ENCODE peak calls at places on chromosomes 11 and 22, in seven cellular contexts. S is HepG2, E is K562, Z is HCT116, H is SK-N-SH, V is GM12878, Y is H1. W is an unnamed sample.

GRCh38 chr11:61535998-61536675 is 27.6 kb downstream of the LRRC10B start:
- DNase-seq in S (no peak), E (no peak), Z (no peak), H (no peak), V (no peak), Y (no peak), W (no peak)

GRCh38 chr11:64745219-64745522 is 1.2 kb upstream of the RASGRP2 start:
- DNase-seq in S (no peak), E (no peak), Z (no peak), H (peak; percentile 81), V (no peak), Y (no peak), W (no peak)

GRCh38 chr22:49257551-49257951 is 570.1 kb downstream of the BRD1 start:
- DNase-seq in S (no peak), E (no peak), Z (no peak), H (no peak), V (no peak), Y (no peak), W (no peak)

GRCh38 chr11:11620251-11620965 is 1.4 kb downstream of the GALNT18 start:
- DNase-seq in S (no peak), E (no peak), Z (peak; percentile 47), H (peak; percentile 70), V (no peak), Y (no peak), W (peak; percentile 65)

GRCh38 chr22:46568102-46568809 is 30.8 kb upstream of the CELSR1 start:
- DNase-seq in S (no peak), E (no peak), Z (no peak), H (no peak), V (no peak), Y (no peak), W (no peak)

GRCh38 chr11:38005597-38005996 is 1407.6 kb upstream of the RAG2 start:
- DNase-seq in S (no peak), E (no peak), Z (no peak), H (no peak), V (no peak), Y (no peak), W (no peak)

GRCh38 chr11:61507012-61507768 is 1.4 kb upstream of the LRRC10B start:
- DNase-seq in S (no peak), E (no peak), Z (no peak), H (no peak), V (no peak), Y (no peak), W (no peak)

GRCh38 chr22:24333301-24333700 is 62.7 kb downstream of the SPECC1L start:
- DNase-seq in S (no peak), E (no peak), Z (peak; percentile 33), H (no peak), V (no peak), Y (no peak), W (no peak)

GRCh38 chr11:123575441-123575840 is 79.0 kb downstream of the SCN3B start:
- DNase-seq in S (no peak), E (no peak), Z (no peak), H (no peak), V (no peak), Y (no peak), W (no peak)

GRCh38 chr22:45452565-45453449 is 39.3 kb downstream of the RIBC2 start:
- DNase-seq in S (no peak), E (no peak), Z (no peak), H (no peak), V (no peak), Y (no peak), W (no peak)

GRCh38 chr11:69337211-69337721 is 43.3 kb downstream of the MYEOV start:
- DNase-seq in S (no peak), E (no peak), Z (no peak), H (no peak), V (peak; percentile 66), Y (no peak), W (no peak)

GRCh38 chr11:19838994-19839768 is 126.5 kb downstream of the NAV2 start:
- DNase-seq in S (no peak), E (no peak), Z (no peak), H (no peak), V (no peak), Y (no peak), W (no peak)

GRCh38 chr22:42061041-42061440 is 9.6 kb downstream of the NAGA start:
- DNase-seq in S (no peak), E (no peak), Z (no peak), H (no peak), V (no peak), Y (no peak), W (no peak)

GRCh38 chr11:15374418-15374817 is 259.7 kb downstream of the INSC start:
- DNase-seq in S (no peak), E (no peak), Z (no peak), H (no peak), V (no peak), Y (no peak), W (no peak)

GRCh38 chr11:59261150-59261549 is 48.4 kb upstream of the MPEG1 start:
- DNase-seq in S (no peak), E (no peak), Z (no peak), H (no peak), V (no peak), Y (no peak), W (no peak)

GRCh38 chr11:86291466-86292262 is 10.4 kb upstream of the HIKESHI start:
- DNase-seq in S (peak; percentile 70), E (peak; percentile 60), Z (peak; percentile 39), H (peak; percentile 46), V (peak; percentile 27), Y (no peak), W (peak; percentile 21)

GRCh38 chr22:20023214-20023613 is 2.3 kb downstream of the TANGO2 start:
- DNase-seq in S (no peak), E (no peak), Z (no peak), H (no peak), V (no peak), Y (no peak), W (no peak)

GRCh38 chr22:20020533-20021195 is at the start of gene TANGO2:
- DNase-seq in S (peak; percentile 74), E (peak; percentile 100), Z (peak; percentile 68), H (peak; percentile 99), V (peak; percentile 37), Y (peak; percentile 51), W (peak; percentile 91)

GRCh38 chr22:20022231-20023069 is 1.5 kb downstream of the TANGO2 start:
- DNase-seq in S (no peak), E (no peak), Z (no peak), H (no peak), V (no peak), Y (no peak), W (no peak)

GRCh38 chr22:20019661-20020532 is 1.0 kb upstream of the TANGO2 start:
- DNase-seq in S (no peak), E (no peak), Z (no peak), H (no peak), V (no peak), Y (no peak), W (no peak)

GRCh38 chr22:20021196-20022181 is 579 bp downstream of the TANGO2 start:
- DNase-seq in S (peak; percentile 49), E (peak; percentile 93), Z (no peak), H (peak; percentile 75), V (no peak), Y (no peak), W (no peak)
- TF ChIP-seq JUND in S (no peak), E (peak; percentile 73), Z (no peak), H (no peak), V (no peak), Y (no peak), W (no peak)

GRCh38 chr11:72958790-72959189 is 144.6 kb downstream of the ATG16L2 start:
- DNase-seq in S (no peak), E (no peak), Z (no peak), H (no peak), V (no peak), Y (no peak), W (no peak)
- TF ChIP-seq JUND in S (no peak), E (no peak), Z (no peak), H (no peak), V (no peak), Y (no peak), W (no peak)

DNA sequence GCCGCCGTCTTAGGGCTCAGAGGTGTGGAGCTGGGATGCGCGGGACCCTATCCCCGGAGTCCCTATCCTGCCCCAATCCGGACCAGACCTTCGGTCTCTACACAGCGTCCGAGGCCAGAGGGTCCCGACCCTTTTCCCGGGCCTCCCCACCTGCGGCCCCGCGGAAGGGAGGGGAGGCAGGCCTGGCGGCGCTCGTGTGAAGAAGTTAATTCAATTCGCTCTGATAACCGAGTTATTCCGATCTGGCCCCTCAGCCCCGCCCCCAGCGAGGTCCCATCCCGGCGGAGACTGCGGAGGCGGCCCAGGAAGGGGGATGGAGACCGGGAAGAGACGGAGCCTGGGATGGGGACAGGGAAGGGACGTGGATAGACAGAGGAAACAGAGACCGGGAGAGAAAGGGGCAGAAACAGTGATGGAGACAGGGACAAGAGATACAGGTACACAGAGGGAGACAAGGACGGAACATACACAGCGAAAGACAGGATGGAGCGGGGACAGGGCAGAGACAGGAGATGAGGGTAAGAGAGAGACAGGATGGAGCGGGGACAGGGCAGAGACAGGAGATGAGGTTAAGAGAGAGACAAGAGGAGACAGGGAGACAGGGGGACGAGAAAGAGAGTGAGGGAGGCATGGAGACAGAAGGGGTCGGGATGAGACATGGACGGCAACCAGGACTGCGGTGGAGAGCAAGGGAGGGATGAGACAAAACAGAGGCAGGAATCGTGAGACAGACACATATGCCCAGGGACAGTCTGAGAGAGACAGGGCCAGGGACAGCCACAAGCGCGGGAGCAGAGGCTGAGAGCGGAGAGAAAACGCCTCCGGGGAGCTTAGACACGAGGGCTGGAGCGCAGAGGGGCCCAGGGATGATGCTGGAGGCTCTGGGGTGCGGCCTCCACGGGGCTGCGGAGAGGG is 598 bp upstream of the PHOX2A start:
- DNase-seq in S (no peak), E (no peak), Z (no peak), H (peak; percentile 92), V (no peak), Y (no peak), W (no peak)
- TF ChIP-seq JUND in S (no peak), E (no peak), Z (no peak), H (no peak), V (no peak), Y (no peak), W (no peak)

GRCh38 chr11:114564836-114565235 is 5.2 kb upstream of the NXPE1 start:
- DNase-seq in S (no peak), E (no peak), Z (no peak), H (no peak), V (no peak), Y (no peak), W (no peak)

GRCh38 chr11:114563077-114563476 is 3.4 kb upstream of the NXPE1 start:
- DNase-seq in S (no peak), E (no peak), Z (peak; percentile 27), H (no peak), V (no peak), Y (no peak), W (no peak)

GRCh38 chr11:114569781-114570180 is 10.1 kb upstream of the NXPE1 start:
- DNase-seq in S (no peak), E (no peak), Z (no peak), H (no peak), V (no peak), Y (no peak), W (no peak)

GRCh38 chr11:114562166-114562916 is 2.7 kb upstream of the NXPE1 start:
- DNase-seq in S (no peak), E (no peak), Z (no peak), H (no peak), V (no peak), Y (no peak), W (no peak)

DNA sequence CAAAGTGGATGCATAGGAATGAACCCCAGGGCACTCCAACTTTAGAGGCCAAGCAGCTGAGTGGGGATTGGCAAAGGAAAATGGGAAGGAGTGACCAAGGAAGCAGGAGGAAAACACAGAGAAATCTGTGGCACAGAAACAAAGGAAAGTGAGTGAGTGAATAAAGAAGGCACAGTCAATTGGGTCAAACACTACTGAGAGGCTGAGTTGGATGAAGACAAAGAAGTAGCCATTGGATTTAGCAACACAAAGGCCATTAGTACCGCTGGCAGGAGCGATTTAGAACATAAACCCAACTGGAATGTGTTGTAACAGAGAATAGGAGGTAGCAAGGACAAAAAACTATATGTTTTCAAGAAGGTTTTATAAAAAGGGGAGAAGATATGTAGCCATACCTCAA is 6.6 kb upstream of the NXPE1 start:
- DNase-seq in S (no peak), E (no peak), Z (no peak), H (no peak), V (no peak), Y (no peak), W (no peak)
- TF ChIP-seq JUND in S (no peak), E (no peak), Z (no peak), H (no peak), V (no peak), Y (no peak), W (no peak)